ENCODE peak calls at places on chromosomes 11 and 22, in four cellular contexts. One of them, this sample, is unnamed.

GRCh38 chr11:128212324-128212723 is 375.0 kb downstream of the ETS1 start:
- DNase-seq in GM12865: no peak
- DNase-seq in HFFc6: no peak
- DNase-seq in thoracic aorta: no peak
- DNase-seq in this sample: no peak

GRCh38 chr11:70537576-70538571 is 139.5 kb downstream of the CTTN start:
- DNase-seq in thoracic aorta: no peak
- DNase-seq in GM12865: no peak
- DNase-seq in HFFc6: no peak
- DNase-seq in this sample: no peak

GRCh38 chr11:120747801-120748484 is 236.4 kb downstream of the GRIK4 start:
- DNase-seq in GM12865: no peak
- DNase-seq in HFFc6: no peak
- DNase-seq in thoracic aorta: no peak
- DNase-seq in this sample: no peak

GRCh38 chr22:31286360-31287255 is 5.7 kb downstream of the PIK3IP1 start:
- DNase-seq in HFFc6: no peak
- DNase-seq in thoracic aorta: no peak
- DNase-seq in GM12865: peak; percentile 44
- DNase-seq in this sample: no peak

GRCh38 chr22:49535527-49536125 is 292.0 kb downstream of the BRD1 start:
- DNase-seq in thoracic aorta: no peak
- DNase-seq in HFFc6: no peak
- DNase-seq in GM12865: no peak
- DNase-seq in this sample: no peak

GRCh38 chr11:606245-606644 is 9.5 kb downstream of the IRF7 start:
- DNase-seq in thoracic aorta: no peak
- DNase-seq in GM12865: no peak
- DNase-seq in HFFc6: no peak
- DNase-seq in this sample: no peak

GRCh38 chr11:46295312-46295995 is 18.0 kb downstream of the CREB3L1 start:
- DNase-seq in thoracic aorta: no peak
- DNase-seq in GM12865: peak; percentile 70
- DNase-seq in HFFc6: peak; percentile 73
- DNase-seq in this sample: no peak

GRCh38 chr11:69310934-69311766 is 17.2 kb downstream of the MYEOV start:
- DNase-seq in thoracic aorta: no peak
- DNase-seq in GM12865: peak; percentile 48
- DNase-seq in HFFc6: no peak
- DNase-seq in this sample: no peak

GRCh38 chr22:29004647-29005371 is 56.8 kb downstream of the C22orf31 start:
- DNase-seq in GM12865: no peak
- DNase-seq in thoracic aorta: no peak
- DNase-seq in HFFc6: no peak
- DNase-seq in this sample: no peak

GRCh38 chr11:131579932-131580387 is 209.5 kb downstream of the NTM start:
- DNase-seq in GM12865: peak; percentile 37
- DNase-seq in thoracic aorta: no peak
- DNase-seq in HFFc6: peak; percentile 63
- DNase-seq in this sample: peak; percentile 65

GRCh38 chr11:124402326-124402922 is 3.6 kb upstream of the OR8B3 start:
- DNase-seq in GM12865: peak; percentile 68
- DNase-seq in thoracic aorta: peak; percentile 29
- DNase-seq in HFFc6: peak; percentile 87
- DNase-seq in this sample: peak; percentile 69

GRCh38 chr11:76371170-76371569 is 9.8 kb downstream of the THAP12 start:
- DNase-seq in GM12865: peak; percentile 39
- DNase-seq in thoracic aorta: no peak
- DNase-seq in HFFc6: peak; percentile 73
- DNase-seq in this sample: no peak

GRCh38 chr11:115942043-115942442 is 437.8 kb upstream of the CADM1 start:
- DNase-seq in thoracic aorta: no peak
- DNase-seq in HFFc6: no peak
- DNase-seq in GM12865: no peak
- DNase-seq in this sample: no peak

GRCh38 chr11:68998390-68998911 is 14.6 kb downstream of the MRGPRF start:
- DNase-seq in GM12865: no peak
- DNase-seq in thoracic aorta: no peak
- DNase-seq in HFFc6: no peak
- DNase-seq in this sample: no peak

GRCh38 chr11:63871962-63872832 is 33.3 kb downstream of the MARK2 start:
- DNase-seq in thoracic aorta: peak; percentile 72
- DNase-seq in HFFc6: peak; percentile 98
- DNase-seq in GM12865: peak; percentile 91
- DNase-seq in this sample: peak; percentile 70

GRCh38 chr11:104653011-104653806 is 245.1 kb downstream of the CASP12 start:
- DNase-seq in HFFc6: no peak
- DNase-seq in thoracic aorta: no peak
- DNase-seq in GM12865: peak; percentile 0
- DNase-seq in this sample: no peak

GRCh38 chr11:63768232-63769043 is at the start of gene ZFTA:
- DNase-seq in thoracic aorta: no peak
- DNase-seq in HFFc6: peak; percentile 41
- DNase-seq in GM12865: peak; percentile 74
- DNase-seq in this sample: no peak

GRCh38 chr11:99531468-99531867 is 510.7 kb downstream of the CNTN5 start:
- DNase-seq in thoracic aorta: no peak
- DNase-seq in HFFc6: no peak
- DNase-seq in GM12865: no peak
- DNase-seq in this sample: no peak

GRCh38 chr11:2204361-2205213 is 33.0 kb upstream of the TH start:
- DNase-seq in GM12865: no peak
- DNase-seq in HFFc6: no peak
- DNase-seq in thoracic aorta: no peak
- DNase-seq in this sample: no peak

GRCh38 chr11:71532016-71532610 is 5.0 kb downstream of the KRTAP5-7 start:
- DNase-seq in HFFc6: no peak
- DNase-seq in GM12865: no peak
- DNase-seq in thoracic aorta: no peak
- DNase-seq in this sample: no peak

GRCh38 chr11:86152901-86153300 is 84.0 kb upstream of the PICALM start:
- DNase-seq in thoracic aorta: no peak
- DNase-seq in GM12865: no peak
- DNase-seq in HFFc6: no peak
- DNase-seq in this sample: no peak

GRCh38 chr22:27512283-27512761 is 289.2 kb downstream of the MN1 start:
- DNase-seq in GM12865: no peak
- DNase-seq in HFFc6: peak; percentile 92
- DNase-seq in thoracic aorta: peak; percentile 61
- DNase-seq in this sample: peak; percentile 74

GRCh38 chr22:19865141-19865829 is 10.6 kb upstream of the GNB1L start:
- DNase-seq in GM12865: no peak
- DNase-seq in HFFc6: no peak
- DNase-seq in thoracic aorta: no peak
- DNase-seq in this sample: no peak

GRCh38 chr22:39520054-39520873 is at the start of gene ATF4:
- DNase-seq in GM12865: peak; percentile 100
- DNase-seq in HFFc6: peak; percentile 99
- DNase-seq in thoracic aorta: peak; percentile 96
- DNase-seq in this sample: peak; percentile 99
- TF ChIP-seq CTCF in GM12865: no peak
- TF ChIP-seq CTCF in HFFc6: no peak
- TF ChIP-seq CTCF in thoracic aorta: no peak
- TF ChIP-seq CTCF in this sample: no peak

GRCh38 chr11:106917973-106918372 is 100.3 kb downstream of the GUCY1A2 start:
- DNase-seq in thoracic aorta: no peak
- DNase-seq in HFFc6: peak; percentile 15
- DNase-seq in GM12865: peak; percentile 13
- DNase-seq in this sample: no peak
- TF ChIP-seq CTCF in thoracic aorta: no peak
- TF ChIP-seq CTCF in HFFc6: peak; percentile 70
- TF ChIP-seq CTCF in GM12865: peak; percentile 32
- TF ChIP-seq CTCF in this sample: peak; percentile 31

GRCh38 chr11:56783448-56784041 is 35.0 kb upstream of the OR9G4 start:
- DNase-seq in thoracic aorta: no peak
- DNase-seq in GM12865: peak; percentile 69
- DNase-seq in HFFc6: peak; percentile 35
- DNase-seq in this sample: peak; percentile 11
- TF ChIP-seq CTCF in thoracic aorta: peak; percentile 35
- TF ChIP-seq CTCF in GM12865: peak; percentile 44
- TF ChIP-seq CTCF in HFFc6: peak; percentile 86
- TF ChIP-seq CTCF in this sample: peak; percentile 55

GRCh38 chr11:25961539-25961938 is 370.4 kb upstream of the ANO3 start:
- DNase-seq in thoracic aorta: no peak
- DNase-seq in GM12865: no peak
- DNase-seq in HFFc6: no peak
- DNase-seq in this sample: no peak
- TF ChIP-seq CTCF in thoracic aorta: no peak
- TF ChIP-seq CTCF in GM12865: no peak
- TF ChIP-seq CTCF in HFFc6: no peak
- TF ChIP-seq CTCF in this sample: no peak

DNA sequence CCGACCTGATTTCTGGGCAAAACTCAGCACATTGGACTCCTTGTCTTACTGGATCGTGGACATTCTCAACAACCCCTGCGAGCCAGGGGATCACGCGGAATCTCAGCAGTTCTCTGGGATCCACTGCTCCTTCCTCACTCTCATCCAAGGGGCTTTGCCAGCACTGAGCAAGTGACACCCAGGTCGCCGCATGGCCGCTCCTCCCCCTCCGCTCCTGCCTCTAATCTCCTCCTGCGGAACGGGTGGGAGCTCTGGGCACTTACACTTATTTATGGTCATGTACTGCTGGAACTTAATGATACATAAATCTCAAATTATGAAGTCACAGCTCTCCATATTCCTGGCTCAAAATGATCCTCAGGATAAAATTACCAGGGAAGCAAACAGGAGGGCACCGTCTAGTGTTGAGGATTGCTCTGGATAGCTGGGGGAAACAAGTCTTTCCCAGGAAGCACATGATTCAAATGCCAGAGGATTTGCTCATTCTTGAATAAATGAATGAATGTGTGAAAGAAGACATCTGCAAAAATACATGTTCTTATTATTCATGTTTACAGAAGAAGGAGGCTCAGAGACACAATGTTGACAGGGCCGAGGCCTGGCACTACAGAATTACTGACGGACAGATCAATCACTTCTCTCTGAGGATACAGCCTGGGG is 1077.3 kb downstream of the TBC1D22A start:
- DNase-seq in thoracic aorta: no peak
- DNase-seq in GM12865: no peak
- DNase-seq in HFFc6: no peak
- DNase-seq in this sample: no peak
- TF ChIP-seq CTCF in thoracic aorta: no peak
- TF ChIP-seq CTCF in GM12865: no peak
- TF ChIP-seq CTCF in HFFc6: no peak
- TF ChIP-seq CTCF in this sample: no peak

GRCh38 chr22:46388647-46389046 is 53.1 kb downstream of the TRMU start:
- DNase-seq in GM12865: no peak
- DNase-seq in HFFc6: no peak
- DNase-seq in thoracic aorta: no peak
- DNase-seq in this sample: no peak

GRCh38 chr22:46387748-46388147 is 52.2 kb downstream of the TRMU start:
- DNase-seq in GM12865: no peak
- DNase-seq in thoracic aorta: no peak
- DNase-seq in HFFc6: no peak
- DNase-seq in this sample: no peak

GRCh38 chr22:46389081-46389480 is 53.6 kb downstream of the TRMU start:
- DNase-seq in thoracic aorta: no peak
- DNase-seq in HFFc6: no peak
- DNase-seq in GM12865: no peak
- DNase-seq in this sample: no peak

GRCh38 chr22:46382524-46382923 is 47.0 kb downstream of the TRMU start:
- DNase-seq in HFFc6: no peak
- DNase-seq in GM12865: no peak
- DNase-seq in thoracic aorta: no peak
- DNase-seq in this sample: no peak

DNA sequence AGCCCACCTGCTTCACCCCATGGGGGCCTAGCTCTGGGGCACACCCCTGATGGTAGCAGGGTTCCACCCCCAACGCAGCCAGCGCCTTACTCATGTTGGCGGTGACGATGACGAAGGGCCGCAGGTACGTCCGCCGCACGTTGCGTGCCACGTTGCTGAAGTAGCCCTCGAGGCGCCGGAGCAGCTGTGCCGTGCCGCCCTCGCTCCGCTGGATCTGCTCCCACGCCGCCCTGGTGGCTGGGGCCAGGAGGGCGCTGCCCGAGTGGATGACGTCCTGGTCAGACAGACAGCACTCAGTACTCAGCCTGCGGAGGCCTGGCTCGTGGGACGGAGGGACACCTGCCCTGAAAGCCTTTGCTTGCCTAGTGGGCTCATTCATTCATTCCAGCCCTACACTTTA is 50.8 kb downstream of the TRMU start:
- DNase-seq in HFFc6: no peak
- DNase-seq in thoracic aorta: no peak
- DNase-seq in GM12865: no peak
- DNase-seq in this sample: no peak
- TF ChIP-seq CTCF in HFFc6: peak; percentile 52
- TF ChIP-seq CTCF in thoracic aorta: no peak
- TF ChIP-seq CTCF in GM12865: no peak
- TF ChIP-seq CTCF in this sample: no peak

GRCh38 chr11:36605221-36606216 is 7.5 kb upstream of the RAG2 start:
- DNase-seq in thoracic aorta: no peak
- DNase-seq in GM12865: peak; percentile 34
- DNase-seq in HFFc6: no peak
- DNase-seq in this sample: no peak

GRCh38 chr11:36609383-36609782 is 11.3 kb upstream of the RAG2 start:
- DNase-seq in HFFc6: no peak
- DNase-seq in thoracic aorta: no peak
- DNase-seq in GM12865: no peak
- DNase-seq in this sample: no peak

DNA sequence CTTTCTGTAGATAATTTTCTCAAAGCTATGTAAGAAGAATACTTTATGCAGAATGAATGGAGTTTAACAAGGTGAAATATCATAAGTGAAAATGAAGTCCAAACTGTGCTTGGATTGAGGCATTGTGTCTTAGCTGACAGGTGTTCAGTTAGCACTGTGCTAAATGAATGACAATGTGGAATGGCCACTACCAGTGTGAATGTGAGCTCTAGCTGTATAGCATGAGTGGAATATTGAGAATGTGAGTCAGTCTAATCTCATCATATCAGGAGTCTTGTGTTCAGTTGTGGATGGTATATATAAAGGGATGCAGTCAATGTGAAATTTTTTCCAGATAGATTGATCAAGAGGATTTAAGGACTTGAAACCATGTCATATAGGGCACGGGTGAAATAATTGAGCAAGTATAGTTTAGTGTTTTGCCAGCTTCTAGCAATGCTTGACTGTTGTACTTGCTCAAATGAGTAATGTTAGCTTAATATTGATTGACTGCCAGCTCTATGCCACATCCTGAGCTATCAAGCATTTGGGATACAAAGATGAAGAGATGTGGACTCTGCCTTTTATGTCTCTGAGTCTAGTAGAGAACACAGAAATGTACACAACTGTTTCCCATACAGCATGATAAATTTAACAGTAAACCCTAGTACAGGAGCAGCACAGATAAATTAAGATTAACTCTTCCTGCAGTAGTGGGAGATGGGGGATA is 10.6 kb upstream of the RAG2 start:
- DNase-seq in HFFc6: no peak
- DNase-seq in thoracic aorta: no peak
- DNase-seq in GM12865: no peak
- DNase-seq in this sample: no peak
- TF ChIP-seq CTCF in HFFc6: no peak
- TF ChIP-seq CTCF in thoracic aorta: no peak
- TF ChIP-seq CTCF in GM12865: no peak
- TF ChIP-seq CTCF in this sample: no peak

GRCh38 chr22:17896552-17896951 is 122.3 kb upstream of the BID start:
- DNase-seq in GM12865: no peak
- DNase-seq in thoracic aorta: no peak
- DNase-seq in HFFc6: no peak
- DNase-seq in this sample: no peak
- TF ChIP-seq CTCF in GM12865: peak; percentile 10
- TF ChIP-seq CTCF in thoracic aorta: peak; percentile 35
- TF ChIP-seq CTCF in HFFc6: peak; percentile 61
- TF ChIP-seq CTCF in this sample: peak; percentile 14